ENCODE peak calls at places on chromosomes 6 and 20, in nine cellular contexts. W is fibroblast of mammary gland; J is left cardiac atrium; I is iris pigment epithelial cell; L is HFFc6; A is pancreas; C is lower leg skin; Z is Caki2; H is stimulated activated CD8-positive, alpha-beta memory T cell treated with anti-CD3 and anti-CD28 coated beads, Interleukin-15, amount 100 ng/mL, for 1 hour. V is an unnamed sample.

GRCh38 chr6:131663578-131664165 is 26.6 kb downstream of the ENPP3 start:
- DNase-seq in W (no peak), J (no peak), I (no peak), L (no peak), A (no peak), C (no peak), Z (no peak), H (no peak), V (no peak)

GRCh38 chr20:10648651-10649050 is 25.1 kb downstream of the JAG1 start:
- DNase-seq in W (peak; percentile 37), J (no peak), I (peak; percentile 91), L (peak; percentile 23), A (no peak), C (no peak), Z (no peak), H (no peak), V (no peak)

GRCh38 chr6:1436334-1437306 is 47.2 kb downstream of the FOXF2 start:
- DNase-seq in W (peak; percentile 74), J (no peak), I (peak; percentile 66), L (peak; percentile 70), A (no peak), C (no peak), Z (peak; percentile 64), H (peak; percentile 24), V (peak; percentile 72)

GRCh38 chr20:34575271-34575670 is 16.8 kb downstream of the MAP1LC3A start:
- DNase-seq in W (no peak), J (no peak), I (no peak), L (no peak), A (no peak), C (no peak), Z (no peak), H (no peak), V (no peak)

GRCh38 chr6:148166339-148166949 is 176.2 kb upstream of the SASH1 start:
- DNase-seq in W (peak; percentile 73), J (no peak), I (peak; percentile 64), L (peak; percentile 62), A (no peak), C (no peak), Z (peak; percentile 51), H (no peak), V (no peak)

GRCh38 chr6:39085129-39085528 is 29.9 kb downstream of the SAYSD1 start:
- DNase-seq in W (no peak), J (no peak), I (no peak), L (no peak), A (no peak), C (no peak), Z (no peak), H (no peak), V (no peak)

GRCh38 chr20:35410613-35411012 is 1.2 kb downstream of the UQCC1 start:
- DNase-seq in W (no peak), J (no peak), I (no peak), L (no peak), A (no peak), C (no peak), Z (no peak), H (no peak), V (no peak)

GRCh38 chr6:147248859-147249258 is 44.6 kb downstream of the STXBP5 start:
- DNase-seq in W (no peak), J (no peak), I (no peak), L (no peak), A (no peak), C (no peak), Z (no peak), H (no peak), V (no peak)

GRCh38 chr6:33858053-33858475 is 54.3 kb upstream of the MLN start:
- DNase-seq in W (peak; percentile 39), J (no peak), I (no peak), L (no peak), A (no peak), C (no peak), Z (no peak), H (no peak), V (no peak)

GRCh38 chr6:103344554-103345163 is 1515.1 kb downstream of the HACE1 start:
- DNase-seq in W (no peak), J (no peak), I (no peak), L (no peak), A (no peak), C (no peak), Z (no peak), H (no peak), V (no peak)

GRCh38 chr6:34696189-34696738 is 303 bp downstream of the ILRUN start:
- DNase-seq in W (peak; percentile 20), J (peak; percentile 68), I (peak; percentile 41), L (peak; percentile 32), A (peak; percentile 76), C (peak; percentile 93), Z (no peak), H (no peak), V (peak; percentile 46)

GRCh38 chr20:47273591-47274235 is 82.8 kb downstream of the ZMYND8 start:
- DNase-seq in W (peak; percentile 38), J (no peak), I (peak; percentile 41), L (no peak), A (no peak), C (no peak), Z (peak; percentile 18), H (no peak), V (no peak)

GRCh38 chr6:150491796-150492142 is 107.9 kb upstream of the PLEKHG1 start:
- DNase-seq in W (no peak), J (no peak), I (no peak), L (no peak), A (no peak), C (no peak), Z (no peak), H (no peak), V (no peak)

GRCh38 chr6:4568138-4568537 is 208.1 kb upstream of the CDYL start:
- DNase-seq in W (no peak), J (no peak), I (no peak), L (no peak), A (no peak), C (peak; percentile 9), Z (no peak), H (no peak), V (no peak)

GRCh38 chr6:154096834-154097233 is 57.8 kb downstream of the OPRM1 start:
- DNase-seq in W (no peak), J (no peak), I (no peak), L (no peak), A (no peak), C (no peak), Z (no peak), H (no peak), V (no peak)

GRCh38 chr6:42193491-42193894 is 1.3 kb downstream of the GUCA1B start:
- DNase-seq in W (peak; percentile 33), J (no peak), I (peak; percentile 24), L (no peak), A (no peak), C (peak; percentile 81), Z (peak; percentile 76), H (no peak), V (no peak)

GRCh38 chr20:54633903-54634302 is 158.5 kb downstream of the DOK5 start:
- DNase-seq in W (no peak), J (no peak), I (no peak), L (no peak), A (no peak), C (no peak), Z (no peak), H (no peak), V (no peak)

V was measured in testis.